ENCODE peak calls at places on chromosomes 13 and 19, in nine cellular contexts. O is Peyer's patch, Q is K562, X is IMR-90, M is right lobe of liver, F is GM12878, R is spleen, E is ovary, D is heart left ventricle. G is an unnamed sample.
A peak's percentile ranks its signal among the peaks of the same experiment; 100 is the strongest.

GRCh38 chr13:46605824-46606554 is 53.0 kb downstream of the LRCH1 start:
- DNase-seq in O (no peak), Q (no peak), X (no peak), M (no peak), F (peak; percentile 77), R (no peak), E (no peak), D (no peak), G (peak; percentile 12)

GRCh38 chr19:6030214-6030507 is 52.2 kb upstream of the RANBP3 start:
- DNase-seq in O (no peak), Q (no peak), X (peak; percentile 79), M (no peak), F (no peak), R (no peak), E (no peak), D (no peak), G (no peak)

GRCh38 chr13:32846020-32846451 is 170.2 kb upstream of the KL start:
- DNase-seq in O (no peak), Q (no peak), X (no peak), M (no peak), F (no peak), R (no peak), E (no peak), D (no peak), G (no peak)

GRCh38 chr19:13181747-13182388 is 31.7 kb downstream of the IER2 start:
- DNase-seq in O (peak; percentile 68), Q (peak; percentile 27), X (peak; percentile 64), M (peak; percentile 72), F (no peak), R (peak; percentile 82), E (peak; percentile 73), D (peak; percentile 85), G (no peak)

GRCh38 chr19:9531933-9532332 is 6.5 kb downstream of the ZNF426 start:
- DNase-seq in O (no peak), Q (no peak), X (peak; percentile 45), M (no peak), F (no peak), R (no peak), E (no peak), D (no peak), G (no peak)

GRCh38 chr19:3478409-3479176 is 1.7 kb downstream of the SMIM24 start:
- DNase-seq in O (no peak), Q (no peak), X (no peak), M (no peak), F (no peak), R (no peak), E (no peak), D (no peak), G (no peak)

GRCh38 chr13:112799394-112799793 is 109.6 kb downstream of the ATP11A start:
- DNase-seq in O (no peak), Q (no peak), X (no peak), M (no peak), F (no peak), R (no peak), E (no peak), D (no peak), G (no peak)

GRCh38 chr19:3365447-3366103 is 808 bp upstream of the NFIC start:
- DNase-seq in O (peak; percentile 70), Q (no peak), X (peak; percentile 66), M (no peak), F (no peak), R (peak; percentile 84), E (peak; percentile 86), D (peak; percentile 77), G (no peak)

GRCh38 chr13:52070929-52071523 is 46.5 kb downstream of the UTP14C start:
- DNase-seq in O (no peak), Q (peak; percentile 77), X (peak; percentile 32), M (no peak), F (no peak), R (no peak), E (no peak), D (no peak), G (no peak)

GRCh38 chr19:19865750-19866598 is at the start of gene ZNF253:
- DNase-seq in O (peak; percentile 99), Q (peak; percentile 96), X (peak; percentile 88), M (peak; percentile 96), F (peak; percentile 83), R (peak; percentile 96), E (peak; percentile 97), D (peak; percentile 98), G (peak; percentile 85)
- TF ChIP-seq POLR2A in O (peak; percentile 87), Q (peak; percentile 97), X (peak; percentile 79), M (peak; percentile 96), F (peak; percentile 91), R (peak; percentile 87), E (peak; percentile 82), D (peak; percentile 74), G (peak; percentile 71)

GRCh38 chr19:40441719-40442253 is 2.3 kb downstream of the SERTAD3 start:
- DNase-seq in O (no peak), Q (no peak), X (no peak), M (no peak), F (no peak), R (peak; percentile 84), E (no peak), D (no peak), G (no peak)

GRCh38 chr19:40444181-40445005 is at the start of gene SERTAD3:
- DNase-seq in O (peak; percentile 99), Q (peak; percentile 97), X (peak; percentile 91), M (peak; percentile 98), F (peak; percentile 76), R (peak; percentile 99), E (peak; percentile 99), D (peak; percentile 98), G (peak; percentile 96)

GRCh38 chr19:40442328-40443130 is 1.6 kb downstream of the SERTAD3 start:
- DNase-seq in O (no peak), Q (no peak), X (no peak), M (no peak), F (no peak), R (no peak), E (no peak), D (no peak), G (no peak)

GRCh38 chr19:40443930-40444180 is 280 bp downstream of the SERTAD3 start:
- DNase-seq in O (no peak), Q (no peak), X (no peak), M (no peak), F (no peak), R (no peak), E (no peak), D (no peak), G (no peak)

DNA sequence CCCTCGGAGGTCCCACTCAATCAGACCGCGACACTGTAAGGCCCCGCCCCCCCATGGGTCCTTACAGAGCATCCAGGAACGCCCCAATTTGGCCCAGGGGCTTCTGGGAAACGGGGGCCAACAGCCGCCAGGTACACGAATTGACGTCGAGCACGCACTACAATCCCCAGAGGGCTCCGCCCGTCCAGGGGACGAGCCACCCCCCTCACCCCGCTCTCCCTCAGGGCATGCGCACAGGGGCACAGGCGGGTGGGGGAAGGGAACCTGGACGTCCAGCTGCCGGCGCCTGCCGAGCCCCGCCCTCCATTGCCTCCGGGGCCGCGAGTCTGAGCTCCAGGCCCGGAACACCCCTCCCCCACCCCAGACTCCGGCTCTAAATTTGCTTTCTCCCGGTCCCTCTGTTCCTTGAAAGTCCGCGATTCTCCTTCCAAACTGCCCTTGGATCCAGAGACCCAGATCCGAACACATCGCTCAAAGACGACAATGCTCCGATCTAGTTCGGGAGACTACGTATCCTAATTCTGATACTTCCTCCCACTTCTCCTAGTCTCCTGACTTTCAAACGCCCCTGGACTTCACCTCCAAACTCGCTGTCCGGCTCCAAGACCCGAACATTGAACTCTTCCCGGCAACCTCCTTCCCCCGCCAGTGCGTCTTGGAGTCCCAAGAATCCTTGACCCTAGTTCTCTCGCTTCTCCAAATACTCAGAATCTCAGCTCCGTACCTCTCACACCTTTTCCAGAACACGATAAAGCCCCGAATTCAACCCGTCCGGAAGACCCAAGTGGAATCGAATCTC is 805 bp downstream of the SERTAD3 start:
- DNase-seq in O (peak; percentile 100), Q (peak; percentile 98), X (peak; percentile 100), M (peak; percentile 100), F (peak; percentile 98), R (peak; percentile 99), E (peak; percentile 100), D (peak; percentile 100), G (peak; percentile 99)
- TF ChIP-seq POLR2A in O (peak; percentile 81), Q (no peak), X (peak; percentile 72), M (peak; percentile 51), F (peak; percentile 87), R (no peak), E (peak; percentile 69), D (no peak), G (peak; percentile 29)

DNA sequence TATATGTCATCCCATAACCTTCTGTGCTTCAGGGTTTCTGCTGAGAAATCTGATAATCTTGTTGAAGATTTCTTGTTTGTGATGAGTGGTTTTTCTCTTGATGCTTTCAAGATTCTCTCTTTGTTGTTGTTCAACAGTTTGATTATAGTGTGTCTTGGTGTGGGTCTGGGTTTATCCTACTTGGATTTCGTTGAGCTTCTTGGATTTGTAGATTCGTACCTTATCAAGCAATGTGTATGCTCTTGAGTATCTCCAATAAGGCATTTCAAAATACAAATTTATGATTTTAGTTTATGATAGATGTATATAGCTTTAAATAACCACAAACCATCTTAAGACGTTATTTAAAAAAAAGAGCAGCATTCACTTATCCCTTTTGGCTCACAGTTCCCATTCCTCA is 57.5 kb downstream of the URI1 start:
- DNase-seq in O (no peak), Q (no peak), X (no peak), M (no peak), F (no peak), R (no peak), E (no peak), D (no peak), G (no peak)
- TF ChIP-seq POLR2A in O (no peak), Q (no peak), X (no peak), M (no peak), F (no peak), R (no peak), E (no peak), D (no peak), G (no peak)

GRCh38 chr19:54094601-54095000 is 6.0 kb downstream of the OSCAR start:
- DNase-seq in O (no peak), Q (no peak), X (no peak), M (no peak), F (no peak), R (no peak), E (no peak), D (no peak), G (no peak)

GRCh38 chr19:54100560-54100959 is at the start of gene OSCAR:
- DNase-seq in O (peak; percentile 47), Q (no peak), X (no peak), M (no peak), F (no peak), R (peak; percentile 82), E (no peak), D (no peak), G (no peak)

GRCh38 chr19:54102421-54103169 is at the start of gene NDUFA3:
- DNase-seq in O (peak; percentile 99), Q (peak; percentile 99), X (peak; percentile 98), M (peak; percentile 98), F (peak; percentile 95), R (peak; percentile 99), E (peak; percentile 98), D (peak; percentile 98), G (peak; percentile 98)

GRCh38 chr19:54095136-54095858 is 5.3 kb downstream of the OSCAR start:
- DNase-seq in O (no peak), Q (peak; percentile 3), X (no peak), M (no peak), F (no peak), R (no peak), E (no peak), D (no peak), G (no peak)

DNA sequence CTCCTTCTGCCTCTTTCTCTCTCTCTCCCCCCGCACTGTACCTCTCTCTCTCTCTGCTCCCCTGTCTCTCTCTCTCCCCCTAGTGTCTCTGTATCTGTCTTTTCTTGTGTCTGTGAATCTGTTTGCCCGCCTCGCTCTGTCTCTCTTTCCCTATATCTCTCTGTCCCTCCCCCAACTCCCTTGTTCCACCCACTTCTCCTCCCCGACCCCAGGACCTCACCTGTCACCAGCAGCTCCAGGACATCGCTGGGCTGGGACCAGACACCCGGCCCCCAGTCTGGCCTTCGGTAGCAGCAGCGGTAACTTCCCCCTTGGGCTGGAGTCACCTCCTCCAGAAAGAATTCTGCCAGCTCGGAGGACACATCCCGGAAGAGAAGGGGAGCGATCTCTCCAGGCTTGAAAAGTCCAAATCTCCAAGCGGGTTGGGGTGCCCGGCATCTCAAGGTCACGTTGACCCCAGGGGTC is 3.9 kb downstream of the OSCAR start:
- DNase-seq in O (peak; percentile 53), Q (peak; percentile 57), X (peak; percentile 17), M (no peak), F (no peak), R (peak; percentile 86), E (no peak), D (no peak), G (no peak)
- TF ChIP-seq POLR2A in O (no peak), Q (no peak), X (no peak), M (no peak), F (no peak), R (no peak), E (no peak), D (no peak), G (no peak)

G was measured in erythroblast.